ENCODE peak calls at places on chromosomes 2 and 18, in six cellular contexts. K is brain microvascular endothelial cell; T is CD8-positive, alpha-beta T cell; P is GM12865; D is WTC11; B is mesothelial cell of epicardium. R is an unnamed sample.

GRCh38 chr2:208001924-208002323 is 23.4 kb downstream of the PLEKHM3 start:
- DNase-seq in K (no peak), T (no peak), P (no peak), D (no peak), B (no peak), R (no peak)

GRCh38 chr2:147482111-147482510 is 362.7 kb upstream of the ACVR2A start:
- DNase-seq in K (no peak), T (no peak), P (no peak), D (no peak), B (no peak), R (no peak)

GRCh38 chr2:171492664-171493063 is 29.6 kb upstream of the CYBRD1 start:
- DNase-seq in K (no peak), T (no peak), P (no peak), D (no peak), B (no peak), R (no peak)

GRCh38 chr18:54726143-54726542 is 102.1 kb upstream of the RAB27B start:
- DNase-seq in K (no peak), T (no peak), P (no peak), D (no peak), B (no peak), R (no peak)

GRCh38 chr2:150911766-150912280 is 349.8 kb downstream of the RBM43 start:
- DNase-seq in K (peak; percentile 95), T (no peak), P (no peak), D (no peak), B (no peak), R (no peak)

GRCh38 chr2:39725401-39725800 is 53.7 kb downstream of the THUMPD2 start:
- DNase-seq in K (no peak), T (no peak), P (no peak), D (no peak), B (no peak), R (no peak)

GRCh38 chr2:212156114-212156513 is 382.5 kb downstream of the ERBB4 start:
- DNase-seq in K (no peak), T (no peak), P (no peak), D (no peak), B (no peak), R (no peak)

GRCh38 chr2:201827621-201828020 is 21.3 kb downstream of the CDK15 start:
- DNase-seq in K (no peak), T (no peak), P (no peak), D (no peak), B (no peak), R (no peak)

GRCh38 chr2:145563752-145564615 is 1044.1 kb upstream of the ZEB2 start:
- DNase-seq in K (no peak), T (no peak), P (no peak), D (no peak), B (no peak), R (no peak)

GRCh38 chr2:203913947-203914346 is 22.6 kb upstream of the ICOS start:
- DNase-seq in K (no peak), T (no peak), P (no peak), D (no peak), B (no peak), R (no peak)

GRCh38 chr2:1758774-1759610 is 14.7 kb upstream of the PXDN start:
- DNase-seq in K (no peak), T (no peak), P (no peak), D (no peak), B (no peak), R (no peak)

GRCh38 chr18:34932363-34932762 is 108.8 kb upstream of the MAPRE2 start:
- DNase-seq in K (no peak), T (no peak), P (no peak), D (no peak), B (no peak), R (no peak)

GRCh38 chr2:43221660-43222471 is 4.5 kb downstream of the ZFP36L2 start:
- DNase-seq in K (peak; percentile 94), T (peak; percentile 61), P (peak; percentile 69), D (peak; percentile 88), B (peak; percentile 47), R (peak; percentile 81)

GRCh38 chr18:27564066-27564465 is 379.0 kb upstream of the CHST9 start:
- DNase-seq in K (no peak), T (no peak), P (no peak), D (no peak), B (no peak), R (no peak)

GRCh38 chr2:40451926-40452605 is at the start of gene SLC8A1:
- DNase-seq in K (peak; percentile 19), T (no peak), P (no peak), D (peak; percentile 38), B (peak; percentile 33), R (peak; percentile 73)

GRCh38 chr2:88239781-88240180 is 69.6 kb downstream of the THNSL2 start:
- DNase-seq in K (no peak), T (peak; percentile 11), P (peak; percentile 4), D (no peak), B (no peak), R (no peak)

GRCh38 chr18:32380559-32380958 is 90.1 kb downstream of the GAREM1 start:
- DNase-seq in K (no peak), T (no peak), P (no peak), D (no peak), B (no peak), R (no peak)

GRCh38 chr2:237073552-237073951 is 12.1 kb upstream of the COPS8 start:
- DNase-seq in K (peak; percentile 90), T (no peak), P (no peak), D (no peak), B (no peak), R (no peak)

GRCh38 chr2:237072067-237072931 is 13.4 kb upstream of the COPS8 start:
- DNase-seq in K (peak; percentile 75), T (peak; percentile 64), P (peak; percentile 61), D (peak; percentile 88), B (peak; percentile 61), R (peak; percentile 91)

GRCh38 chr2:237075749-237076599 is 9.7 kb upstream of the COPS8 start:
- DNase-seq in K (no peak), T (no peak), P (no peak), D (no peak), B (no peak), R (no peak)

GRCh38 chr2:237074211-237074993 is 11.3 kb upstream of the COPS8 start:
- DNase-seq in K (no peak), T (no peak), P (no peak), D (no peak), B (no peak), R (no peak)
- TF ChIP-seq CTCF in K (no peak), T (no peak), P (no peak), D (no peak), B (no peak), R (no peak)

GRCh38 chr18:7272268-7273049 is 41.6 kb downstream of the LRRC30 start:
- DNase-seq in K (peak; percentile 67), T (no peak), P (no peak), D (peak; percentile 70), B (no peak), R (peak; percentile 55)
- TF ChIP-seq CTCF in K (peak; percentile 77), T (no peak), P (no peak), D (no peak), B (peak; percentile 55), R (peak; percentile 59)

GRCh38 chr2:85754313-85755095 is 713 bp downstream of the ATOH8 start:
- DNase-seq in K (no peak), T (no peak), P (peak; percentile 33), D (peak; percentile 68), B (no peak), R (peak; percentile 83)
- TF ChIP-seq CTCF in K (peak; percentile 34), T (no peak), P (no peak), D (no peak), B (no peak), R (no peak)

DNA sequence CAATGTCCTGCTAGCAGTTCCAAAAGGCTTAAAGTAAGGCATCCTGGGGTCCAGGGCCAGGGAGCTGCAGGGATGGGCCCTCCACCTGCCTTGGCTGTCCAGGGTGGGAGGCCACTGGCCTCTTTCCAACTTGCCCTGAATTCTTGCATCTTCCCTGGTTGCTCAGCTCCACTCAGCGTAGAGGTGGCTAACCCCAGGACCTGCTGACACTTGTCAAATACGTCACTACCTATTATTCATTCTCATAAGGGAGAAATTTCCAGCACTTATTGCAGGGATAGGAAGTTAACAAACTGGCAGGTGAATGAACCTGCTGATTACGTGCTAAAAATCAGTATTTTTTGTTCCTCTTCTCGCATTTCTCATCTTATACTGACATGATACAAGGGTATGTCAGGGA is 101.9 kb upstream of the NEDD4L start:
- DNase-seq in K (no peak), T (no peak), P (no peak), D (no peak), B (no peak), R (no peak)
- TF ChIP-seq CTCF in K (no peak), T (no peak), P (no peak), D (no peak), B (no peak), R (no peak)

DNA sequence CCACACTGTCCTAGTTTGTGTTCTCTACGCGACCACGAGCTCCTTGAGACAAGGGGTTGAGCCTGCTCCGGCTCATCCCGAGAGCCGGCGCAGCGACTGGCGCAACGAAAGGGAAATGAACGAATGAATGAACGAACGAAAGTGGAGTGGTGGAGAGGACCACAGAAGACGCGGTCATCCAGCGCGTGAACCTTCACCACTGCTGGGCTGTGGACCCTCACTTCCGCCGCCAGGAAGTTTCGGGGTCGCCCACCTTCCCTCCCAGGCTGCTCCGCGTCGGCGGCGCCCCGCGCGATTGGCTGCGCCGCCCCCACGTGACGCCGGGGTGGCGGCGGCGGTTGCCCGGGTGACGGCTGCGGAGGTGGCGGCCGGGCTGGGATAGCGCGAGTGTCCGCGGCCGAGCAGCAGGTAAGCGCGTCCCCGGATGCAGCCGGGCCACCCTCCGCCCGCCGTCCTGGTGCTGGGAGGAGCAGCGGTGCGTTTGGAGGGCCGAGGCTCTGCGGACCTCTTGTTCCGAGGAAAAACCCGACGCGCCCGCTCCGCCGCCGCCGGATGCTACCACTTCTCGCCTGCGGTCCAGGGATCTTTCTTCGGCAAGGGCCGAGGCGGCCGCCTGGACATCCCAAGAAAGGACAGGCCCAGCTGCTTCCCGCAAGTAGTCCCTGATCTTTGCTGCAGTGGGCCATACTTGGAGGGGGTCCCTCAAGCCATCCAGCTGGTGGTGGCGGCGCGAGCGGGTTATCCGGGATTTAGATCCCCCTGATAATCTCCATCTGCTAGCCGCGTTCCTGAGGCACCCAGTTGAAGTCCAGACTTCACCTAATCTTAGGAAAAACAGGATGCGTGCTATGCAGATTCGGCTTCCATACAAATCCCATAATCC is at the start of gene ARMC9:
- DNase-seq in K (peak; percentile 28), T (peak; percentile 65), P (peak; percentile 85), D (peak; percentile 81), B (peak; percentile 84), R (peak; percentile 90)
- TF ChIP-seq CTCF in K (no peak), T (no peak), P (no peak), D (no peak), B (no peak), R (no peak)

DNA sequence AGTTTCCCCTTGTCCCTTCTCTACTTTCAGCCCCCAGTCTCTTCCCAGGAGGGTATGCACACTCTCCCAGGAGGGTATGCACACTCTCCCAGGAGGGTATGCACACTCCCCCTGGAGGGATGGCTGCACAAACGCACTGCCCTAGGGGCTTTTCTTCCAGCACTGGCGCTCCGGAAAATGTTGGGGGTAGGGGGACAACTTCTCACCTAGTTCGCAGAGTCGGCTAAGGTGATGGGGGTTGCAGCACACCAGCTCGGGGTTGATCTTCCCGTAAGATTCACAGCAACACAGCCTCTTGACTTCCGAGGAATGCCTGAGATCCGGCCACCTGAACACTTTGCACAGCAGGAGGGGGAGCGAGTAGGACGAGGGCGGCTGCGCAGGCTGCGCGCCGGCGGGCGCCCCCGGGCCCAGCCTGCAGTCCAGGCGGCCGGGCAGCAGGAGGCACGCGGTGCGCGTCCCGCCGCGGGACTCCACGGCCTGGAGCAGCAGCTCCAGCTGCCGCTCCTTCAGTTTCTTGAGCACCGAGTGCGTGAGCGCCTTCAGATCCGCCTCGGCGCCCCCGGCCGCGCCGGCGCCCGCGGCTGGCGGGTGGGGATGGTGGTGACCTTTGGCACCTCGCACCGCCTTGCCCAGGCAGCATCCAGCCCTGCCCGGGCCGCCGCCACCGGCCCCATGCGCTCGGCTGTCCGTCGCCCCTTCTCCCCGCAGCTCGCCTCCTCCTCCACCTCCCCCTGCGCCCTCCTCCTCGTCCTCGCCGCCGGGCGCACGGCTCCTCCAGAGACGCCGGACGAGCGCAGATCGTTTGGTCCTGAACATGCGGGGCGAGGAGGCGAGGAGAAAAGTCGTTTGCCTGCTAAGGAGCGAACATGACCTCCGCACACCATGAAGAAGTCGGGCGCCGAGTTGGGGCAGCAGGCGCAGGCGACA is 894 bp downstream of the SMAD7 start:
- DNase-seq in K (no peak), T (no peak), P (peak; percentile 73), D (peak; percentile 66), B (no peak), R (peak; percentile 62)
- TF ChIP-seq CTCF in K (peak; percentile 33), T (no peak), P (peak; percentile 5), D (no peak), B (no peak), R (no peak)

R was measured in nephron progenitor cell.